ENCODE peak calls at places on chromosome 9, in six cellular contexts. U is aorta; T is stimulated activated naive B cell treated with anti-CD40 and anti-IgM and Interleukin-4, amounts not matched to agents 10 μg/mL and 1 μg/mL and 100 μg/mL, for 72 hours; W is T-helper 17 cell; B is lower lobe of right lung; G is A549. N is an unnamed sample.
A peak's percentile ranks its signal among the peaks of the same experiment; 100 is the strongest.

GRCh38 chr9:100324594-100325200 is 28.0 kb downstream of the TEX10 start:
- ATAC-seq in U (no peak), B (no peak), T (no peak), G (no peak), W (no peak), N (no peak)

GRCh38 chr9:105713260-105713938 is 19.1 kb downstream of the TMEM38B start:
- ATAC-seq in T (no peak), U (peak; percentile 33), B (no peak), W (no peak), G (no peak), N (no peak)

GRCh38 chr9:125485471-125485870 is 221.5 kb downstream of the MAPKAP1 start:
- ATAC-seq in U (no peak), G (no peak), W (no peak), B (peak; percentile 22), T (no peak), N (no peak)

GRCh38 chr9:126804198-126804695 is 593 bp upstream of the ZBTB43 start:
- ATAC-seq in U (no peak), W (no peak), G (no peak), T (no peak), B (no peak), N (no peak)

GRCh38 chr9:127503379-127503921 is 52.1 kb downstream of the LRSAM1 start:
- ATAC-seq in T (peak; percentile 4), W (no peak), B (no peak), U (no peak), G (no peak), N (no peak)

GRCh38 chr9:126956929-126957686 is 42.5 kb downstream of the RALGPS1 start:
- ATAC-seq in U (peak; percentile 37), T (no peak), W (no peak), G (peak; percentile 68), B (peak; percentile 72), N (peak; percentile 70)

GRCh38 chr9:134725605-134725940 is 84.0 kb downstream of the COL5A1 start:
- ATAC-seq in W (no peak), B (no peak), G (no peak), U (no peak), T (peak; percentile 95), N (no peak)

GRCh38 chr9:21579209-21579608 is 97.1 kb upstream of the IFNE start:
- ATAC-seq in T (no peak), U (no peak), W (peak; percentile 76), B (peak; percentile 24), G (peak; percentile 42), N (no peak)

GRCh38 chr9:93248373-93248772 is 64.4 kb downstream of the WNK2 start:
- ATAC-seq in U (no peak), B (no peak), G (no peak), W (no peak), T (no peak), N (no peak)

GRCh38 chr9:112502177-112502946 is 15.7 kb downstream of the KIAA1958 start:
- ATAC-seq in W (no peak), B (no peak), U (no peak), G (no peak), T (no peak), N (no peak)

GRCh38 chr9:112176410-112177010 is 1.4 kb upstream of the SUSD1 start:
- ATAC-seq in B (no peak), G (peak; percentile 12), W (peak; percentile 62), T (no peak), U (no peak), N (no peak)

GRCh38 chr9:90702431-90702830 is 59.8 kb upstream of the DIRAS2 start:
- ATAC-seq in B (no peak), W (no peak), U (no peak), T (no peak), G (no peak), N (no peak)

GRCh38 chr9:93899609-93900435 is 55.3 kb downstream of the BARX1 start:
- ATAC-seq in T (no peak), G (no peak), W (no peak), U (no peak), B (no peak), N (no peak)

GRCh38 chr9:134375430-134376385 is 49.5 kb downstream of the RXRA start:
- ATAC-seq in U (peak; percentile 61), B (peak; percentile 3), W (no peak), G (peak; percentile 12), T (no peak), N (peak; percentile 42)

GRCh38 chr9:5536684-5537083 is 26.4 kb downstream of the PDCD1LG2 start:
- ATAC-seq in U (no peak), B (no peak), T (peak; percentile 88), W (no peak), G (no peak), N (no peak)

GRCh38 chr9:85212887-85213286 is 528.9 kb downstream of the AGTPBP1 start:
- ATAC-seq in W (no peak), B (no peak), U (no peak), G (no peak), T (no peak), N (no peak)

GRCh38 chr9:127980056-127980705 is 608 bp downstream of the EEIG1 start:
- ATAC-seq in B (peak; percentile 61), T (peak; percentile 27), W (peak; percentile 31), U (peak; percentile 2), G (peak; percentile 39), N (peak; percentile 32)

GRCh38 chr9:87040410-87041009 is 93.2 kb upstream of the GAS1 start:
- ATAC-seq in U (no peak), B (no peak), W (no peak), G (no peak), T (no peak), N (no peak)

GRCh38 chr9:87771251-87772006 is 45.5 kb downstream of the CTSL start:
- ATAC-seq in U (no peak), T (no peak), G (no peak), B (no peak), W (no peak), N (no peak)

GRCh38 chr9:115193777-115194176 is 75.8 kb upstream of the TNC start:
- ATAC-seq in B (no peak), T (no peak), U (no peak), G (no peak), W (no peak), N (no peak)

GRCh38 chr9:93467462-93467861 is 14.1 kb upstream of the FAM120AOS start:
- ATAC-seq in B (peak; percentile 60), W (no peak), U (no peak), G (peak; percentile 22), T (no peak), N (no peak)

GRCh38 chr9:19457694-19458009 is 48.8 kb downstream of the ACER2 start:
- ATAC-seq in G (no peak), U (no peak), B (peak; percentile 27), T (peak; percentile 32), W (peak; percentile 18), N (no peak)

GRCh38 chr9:123049589-123050222 is 16.2 kb downstream of the GPR21 start:
- ATAC-seq in B (peak; percentile 62), U (peak; percentile 78), G (no peak), W (no peak), T (no peak), N (peak; percentile 60)

GRCh38 chr9:132507670-132508469 is 74.5 kb upstream of the BARHL1 start:
- ATAC-seq in T (peak; percentile 71), U (peak; percentile 58), G (peak; percentile 93), B (peak; percentile 74), W (peak; percentile 76), N (peak; percentile 61)

GRCh38 chr9:89592963-89593775 is 11.6 kb upstream of the GADD45G start:
- ATAC-seq in W (no peak), B (no peak), G (peak; percentile 77), U (peak; percentile 8), T (no peak), N (no peak)

GRCh38 chr9:72467766-72468738 is 53.4 kb upstream of the TMC1 start:
- ATAC-seq in T (no peak), B (peak; percentile 16), U (no peak), W (no peak), G (no peak), N (no peak)

GRCh38 chr9:79580065-79580464 is 8.3 kb downstream of the TLE4 start:
- ATAC-seq in B (no peak), W (no peak), U (no peak), G (no peak), T (no peak), N (no peak)

GRCh38 chr9:470795-471194 is 256.1 kb downstream of the DOCK8 start:
- ATAC-seq in W (no peak), G (peak; percentile 4), T (no peak), U (no peak), B (peak; percentile 3), N (no peak)